ENCODE peak calls at places on chromosome 5, in seven cellular contexts. Q is AG04450; G is K562; W is right lobe of liver; L is tibial artery; U is CD8-positive, alpha-beta T cell; I is heart left ventricle. B is an unnamed sample.

GRCh38 chr5:963673-964531 is 44.7 kb upstream of the NKD2 start:
- DNase-seq in U (no peak), I (peak; percentile 54), G (peak; percentile 85), L (no peak), W (no peak), Q (peak; percentile 75), B (no peak)

GRCh38 chr5:11415751-11416150 is 488.5 kb downstream of the CTNND2 start:
- DNase-seq in G (no peak), W (no peak), I (no peak), U (no peak), L (no peak), Q (no peak), B (no peak)

GRCh38 chr5:169408166-169408565 is 107.2 kb upstream of the SLIT3 start:
- DNase-seq in G (no peak), U (no peak), I (no peak), W (no peak), L (no peak), Q (no peak), B (no peak)

GRCh38 chr5:110625376-110625999 is 101.0 kb downstream of the TMEM232 start:
- DNase-seq in U (no peak), L (no peak), W (no peak), Q (no peak), I (no peak), G (no peak), B (no peak)

GRCh38 chr5:104179057-104179456 is 616.5 kb upstream of the NUDT12 start:
- DNase-seq in W (peak; percentile 77), L (no peak), G (peak; percentile 86), U (no peak), Q (no peak), I (peak; percentile 16), B (no peak)

GRCh38 chr5:139638736-139639618 is 9.2 kb upstream of the CXXC5 start:
- DNase-seq in G (peak; percentile 24), U (no peak), L (no peak), I (no peak), W (no peak), Q (no peak), B (no peak)

GRCh38 chr5:176772271-176773210 is 37.8 kb upstream of the UNC5A start:
- DNase-seq in W (peak; percentile 13), L (no peak), I (no peak), U (no peak), G (no peak), Q (no peak), B (no peak)

GRCh38 chr5:175059687-175060194 is 335.4 kb downstream of the MSX2 start:
- DNase-seq in L (peak; percentile 24), U (no peak), W (peak; percentile 46), G (no peak), I (peak; percentile 36), Q (peak; percentile 13), B (no peak)

GRCh38 chr5:168324864-168325615 is 33.6 kb downstream of the WWC1 start:
- DNase-seq in G (no peak), Q (no peak), I (no peak), W (peak; percentile 63), L (no peak), U (no peak), B (peak; percentile 52)

GRCh38 chr5:171801839-171802238 is 16.2 kb downstream of the SMIM23 start:
- DNase-seq in I (no peak), G (no peak), Q (no peak), U (no peak), L (no peak), W (no peak), B (no peak)

DNA sequence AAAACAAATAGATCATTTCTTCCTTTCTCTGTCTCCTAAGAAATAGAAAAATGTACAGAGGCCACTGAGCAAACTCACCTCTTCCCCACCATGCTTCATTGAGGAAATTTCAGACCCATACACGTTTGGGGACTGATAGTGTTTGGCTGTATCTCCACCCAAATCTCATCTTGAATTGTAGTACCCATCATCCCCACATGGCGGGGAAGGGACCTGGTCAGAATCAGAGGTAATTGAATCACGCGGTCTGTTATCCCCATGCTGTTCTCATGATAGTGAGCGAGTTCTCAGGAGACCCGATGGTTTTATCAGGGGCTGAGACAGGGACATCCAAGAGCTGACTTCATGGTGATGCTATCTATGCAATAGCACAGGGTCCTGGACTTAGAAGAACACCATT is 1655.8 kb downstream of the MAT2B start:
- DNase-seq in L (no peak), W (no peak), U (no peak), G (no peak), Q (no peak), I (no peak), B (no peak)
- TF ChIP-seq CTCF in L (no peak), W (no peak), U (no peak), G (no peak), Q (peak; percentile 34), I (no peak), B (no peak)

GRCh38 chr5:73625905-73626811 is at the start of gene ARHGEF28:
- DNase-seq in G (no peak), W (peak; percentile 87), U (no peak), I (peak; percentile 54), L (peak; percentile 26), Q (no peak), B (peak; percentile 61)

GRCh38 chr5:73624888-73625287 is 1.1 kb upstream of the ARHGEF28 start:
- DNase-seq in G (no peak), U (no peak), L (no peak), Q (no peak), I (no peak), W (no peak), B (no peak)

GRCh38 chr5:73625314-73625904 is 587 bp upstream of the ARHGEF28 start:
- DNase-seq in I (no peak), W (no peak), G (no peak), Q (no peak), L (no peak), U (no peak), B (no peak)

GRCh38 chr5:73629456-73629855 is 3.5 kb downstream of the ARHGEF28 start:
- DNase-seq in L (no peak), W (no peak), Q (no peak), U (no peak), I (no peak), G (no peak), B (no peak)

DNA sequence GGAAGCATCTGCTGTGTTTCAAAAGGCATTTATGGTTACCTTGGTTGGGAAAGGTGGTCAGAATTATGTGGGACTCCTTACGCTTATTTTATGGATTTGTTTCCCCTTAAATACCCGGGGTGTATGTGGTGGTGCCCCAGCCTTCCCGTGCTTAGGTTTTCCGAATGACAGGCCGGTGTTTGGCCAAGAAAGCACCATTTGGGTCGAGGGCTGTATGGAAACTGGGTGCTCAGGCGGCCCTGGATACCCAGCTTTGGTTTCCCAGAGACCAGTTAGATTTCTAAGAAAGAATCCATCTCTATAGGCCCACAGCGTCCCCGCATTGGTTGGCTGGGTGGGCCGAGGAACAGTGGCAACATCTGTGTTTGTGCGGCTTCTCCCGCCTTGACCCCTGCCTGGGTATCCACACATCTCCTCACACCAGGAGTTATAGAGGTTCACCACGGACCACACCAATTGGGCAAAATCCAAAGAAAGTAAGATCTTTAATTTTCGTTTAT is 868 bp downstream of the ARHGEF28 start:
- DNase-seq in W (no peak), Q (no peak), L (no peak), G (no peak), I (no peak), U (no peak), B (no peak)
- H3K27me3 ChIP-seq in W (no peaks in the 10 kb centered on the region), Q (no peaks in the 10 kb centered on the region), L (no peaks in the 10 kb centered on the region), G (peaks cover 20% of the 10 kb centered on the region), I (no peaks in the 10 kb centered on the region), U (no peaks in the 10 kb centered on the region), B (no peaks in the 10 kb centered on the region)

GRCh38 chr5:57032151-57032551 is 80.2 kb upstream of the MIER3 start:
- DNase-seq in U (no peak), W (no peak), G (no peak), Q (no peak), L (no peak), I (no peak), B (no peak)
- H3K27ac ChIP-seq in U (no peak overlapping the region), W (no peak overlapping the region), G (no peak overlapping the region), Q (no peak overlapping the region), L (no peak overlapping the region), I (no peak overlapping the region), B (no peak overlapping the region)

GRCh38 chr5:55699041-55699688 is 13.0 kb downstream of the SLC38A9 start:
- DNase-seq in U (no peak), G (no peak), L (no peak), Q (no peak), W (no peak), I (no peak), B (no peak)

GRCh38 chr5:55692509-55692908 is 19.6 kb downstream of the SLC38A9 start:
- DNase-seq in Q (no peak), L (no peak), G (no peak), U (no peak), W (no peak), I (no peak), B (no peak)

GRCh38 chr5:55692106-55692417 is 20.1 kb downstream of the SLC38A9 start:
- DNase-seq in G (no peak), W (no peak), I (no peak), U (no peak), L (no peak), Q (no peak), B (no peak)

GRCh38 chr5:55691265-55692105 is 20.6 kb downstream of the SLC38A9 start:
- DNase-seq in U (no peak), W (peak; percentile 61), G (peak; percentile 28), I (no peak), Q (no peak), L (no peak), B (no peak)

DNA sequence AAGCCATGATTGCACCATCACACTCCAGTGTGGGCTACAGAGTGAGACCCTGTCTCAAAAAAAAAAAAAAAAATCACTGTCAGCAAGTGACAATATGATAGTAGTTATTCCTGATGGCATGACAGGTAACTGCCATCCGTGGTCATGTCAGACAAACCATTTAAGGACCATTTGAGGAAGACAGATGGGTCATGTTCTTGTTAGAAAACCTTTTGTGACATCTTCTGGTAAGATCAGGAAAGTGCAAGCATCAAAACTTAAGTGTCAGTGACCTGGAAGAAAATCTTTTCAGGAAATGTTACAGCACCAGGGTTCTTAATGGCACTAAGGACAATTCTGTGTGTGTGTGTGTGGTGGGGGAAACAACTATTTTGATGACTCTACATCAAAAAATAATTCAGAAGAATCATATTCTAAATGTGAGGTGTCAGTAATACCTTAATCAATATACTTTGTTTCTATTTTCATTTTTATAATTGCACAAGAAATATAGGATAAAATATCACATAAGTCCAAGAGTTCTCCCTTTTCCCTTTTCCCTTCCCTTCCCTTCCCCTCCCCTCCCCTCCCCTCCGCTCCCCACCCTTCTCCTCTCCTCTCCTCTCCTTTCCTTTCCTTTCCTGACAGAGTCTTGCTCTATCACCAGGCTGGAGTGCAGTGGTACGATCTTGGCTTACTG is 17.8 kb downstream of the SLC38A9 start:
- DNase-seq in U (no peak), L (no peak), W (no peak), Q (no peak), I (no peak), G (no peak), B (no peak)
- TF ChIP-seq CTCF in U (no peak), L (peak; percentile 31), W (peak; percentile 52), Q (peak; percentile 41), I (peak; percentile 52), G (peak; percentile 20), B (no peak)